ENCODE peak calls at places on chromosomes 4 and X, in eight cellular contexts. P, J, Y, V, S, Z, A and Q are unnamed samples. For H3K4me1, the result is how much of the 10 kb centered on the place peaks cover.

GRCh38 chr4:54586343-54586953 is 71.3 kb upstream of the KIT start:
- DNase-seq in S (no peak), V (no peak), Z (no peak), Y (no peak), P (no peak), A (no peak), J (no peak), Q (no peak)

GRCh38 chr4:184644553-184645307 is 4.5 kb downstream of the CASP3 start:
- DNase-seq in J (peak), V (no peak), Z (no peak), A (no peak), P (no peak), S (no peak), Y (no peak), Q (no peak)

GRCh38 chr4:177583000-177583399 is 140.8 kb upstream of the AGA start:
- DNase-seq in J (no peak), P (no peak), A (no peak), S (no peak), V (no peak), Z (no peak), Y (no peak), Q (no peak)

GRCh38 chr4:37946503-37947179 is 13.6 kb upstream of the PTTG2 start:
- DNase-seq in Y (peak), S (no peak), J (no peak), A (no peak), P (peak), Z (peak), V (peak), Q (no peak)

GRCh38 chr4:81470456-81471327 is 1.0 kb downstream of the RASGEF1B start:
- DNase-seq in S (peak), A (no peak), J (peak), Z (peak), V (peak), Y (peak), P (peak), Q (peak)

GRCh38 chrX:7201481-7201880 is 53.5 kb upstream of the PUDP start:
- DNase-seq in Z (no peak), A (no peak), J (no peak), S (no peak), V (no peak), P (no peak), Y (no peak), Q (no peak)

GRCh38 chr4:174255790-174256189 is 27.7 kb downstream of the FBXO8 start:
- DNase-seq in P (no peak), Z (no peak), A (no peak), J (no peak), S (no peak), V (peak), Y (no peak), Q (no peak)

GRCh38 chr4:58732973-58733372 is 1622.8 kb upstream of the IGFBP7 start:
- DNase-seq in S (no peak), V (no peak), J (no peak), A (no peak), P (no peak), Y (no peak), Z (no peak), Q (no peak)

GRCh38 chr4:115851918-115852766 is 738.7 kb upstream of the NDST4 start:
- DNase-seq in Z (peak), J (peak), S (no peak), V (no peak), Y (no peak), A (peak), P (no peak), Q (peak)

GRCh38 chrX:44043496-44043895 is 70.3 kb upstream of the NDP start:
- DNase-seq in A (no peak), V (no peak), Y (no peak), Z (no peak), J (no peak), P (no peak), S (no peak), Q (no peak)

GRCh38 chr4:137998666-137999429 is 243.3 kb downstream of the SLC7A11 start:
- DNase-seq in Z (no peak), P (no peak), V (no peak), Y (no peak), J (no peak), A (no peak), S (no peak), Q (no peak)

GRCh38 chrX:78104447-78105176 is 564 bp downstream of the PGK1 start:
- DNase-seq in S (peak), P (peak), Y (peak), V (peak), Z (peak), A (peak), J (peak), Q (peak)

GRCh38 chr4:154164931-154165839 is 326.4 kb downstream of the DCHS2 start:
- DNase-seq in Z (peak), S (no peak), Y (no peak), V (no peak), P (no peak), J (no peak), A (no peak), Q (no peak)

GRCh38 chr4:143195581-143195980 is 10.9 kb downstream of the USP38 start:
- DNase-seq in J (no peak), P (no peak), Z (no peak), V (no peak), A (no peak), Y (no peak), S (no peak), Q (no peak)

GRCh38 chrX:111857534-111857933 is 18.4 kb upstream of the TRPC5OS start:
- DNase-seq in P (no peak), Z (no peak), J (no peak), V (no peak), S (no peak), A (no peak), Y (no peak), Q (no peak)

GRCh38 chrX:39904816-39905474 is 192.8 kb downstream of the BCOR start:
- DNase-seq in P (no peak), J (no peak), V (no peak), Z (no peak), S (no peak), A (no peak), Y (no peak), Q (no peak)

GRCh38 chrX:6293716-6294115 is 65.0 kb upstream of the NLGN4X start:
- DNase-seq in P (no peak), V (no peak), Y (no peak), S (no peak), A (no peak), J (no peak), Z (no peak), Q (no peak)

GRCh38 chr4:4490816-4491215 is 51.0 kb downstream of the STX18 start:
- DNase-seq in J (no peak), A (peak), S (no peak), V (no peak), P (no peak), Y (no peak), Z (no peak), Q (no peak)
- H3K4me1 ChIP-seq in J (under half), A (half or more), S (under half), V (under half), P (under half), Y (under half), Z (under half), Q (under half)

GRCh38 chr4:159900562-159900961 is 797.7 kb downstream of the RAPGEF2 start:
- DNase-seq in A (no peak), Z (no peak), Y (no peak), P (no peak), S (no peak), V (no peak), J (no peak), Q (no peak)
- TF ChIP-seq CTCF in A (no peak), Z (no peak), Y (no peak), P (no peak), S (no peak), V (no peak), J (no peak), Q (no peak)

GRCh38 chr4:1242506-1243450 is 6.2 kb downstream of the CTBP1 start:
- DNase-seq in V (peak), P (peak), Y (peak), J (no peak), A (no peak), S (peak), Z (peak), Q (no peak)

GRCh38 chr4:1243451-1244080 is 5.4 kb downstream of the CTBP1 start:
- DNase-seq in S (peak), Z (peak), V (peak), A (no peak), J (no peak), P (no peak), Y (peak), Q (no peak)

GRCh38 chr4:1244978-1245471 is 3.9 kb downstream of the CTBP1 start:
- DNase-seq in V (no peak), A (no peak), P (peak), J (no peak), Y (peak), Z (peak), S (peak), Q (no peak)

GRCh38 chr4:1245481-1246051 is 3.4 kb downstream of the CTBP1 start:
- DNase-seq in Y (peak), P (peak), Z (no peak), J (no peak), A (no peak), S (peak), V (peak), Q (no peak)

GRCh38 chr4:1244081-1244977 is 4.6 kb downstream of the CTBP1 start:
- DNase-seq in A (no peak), J (no peak), P (no peak), Z (peak), Y (peak), V (peak), S (peak), Q (no peak)
- H3K4me1 ChIP-seq in A (under half), J (under half), P (half or more), Z (half or more), Y (half or more), V (half or more), S (half or more), Q (under half)

GRCh38 chr4:168509786-168510185 is 12.9 kb downstream of the PALLD start:
- DNase-seq in J (no peak), V (no peak), P (no peak), S (no peak), A (no peak), Z (no peak), Y (no peak), Q (no peak)

GRCh38 chr4:168511780-168512467 is 15.1 kb downstream of the PALLD start:
- DNase-seq in S (no peak), J (peak), P (no peak), Z (no peak), V (no peak), Y (no peak), A (no peak), Q (no peak)

GRCh38 chr4:168516841-168517240 is 20.0 kb downstream of the PALLD start:
- DNase-seq in Z (no peak), V (no peak), S (no peak), A (no peak), J (no peak), Y (no peak), P (peak), Q (no peak)

GRCh38 chr4:168515222-168516011 is 18.6 kb downstream of the PALLD start:
- DNase-seq in P (peak), S (no peak), Y (no peak), V (no peak), A (no peak), Z (no peak), J (no peak), Q (no peak)

DNA sequence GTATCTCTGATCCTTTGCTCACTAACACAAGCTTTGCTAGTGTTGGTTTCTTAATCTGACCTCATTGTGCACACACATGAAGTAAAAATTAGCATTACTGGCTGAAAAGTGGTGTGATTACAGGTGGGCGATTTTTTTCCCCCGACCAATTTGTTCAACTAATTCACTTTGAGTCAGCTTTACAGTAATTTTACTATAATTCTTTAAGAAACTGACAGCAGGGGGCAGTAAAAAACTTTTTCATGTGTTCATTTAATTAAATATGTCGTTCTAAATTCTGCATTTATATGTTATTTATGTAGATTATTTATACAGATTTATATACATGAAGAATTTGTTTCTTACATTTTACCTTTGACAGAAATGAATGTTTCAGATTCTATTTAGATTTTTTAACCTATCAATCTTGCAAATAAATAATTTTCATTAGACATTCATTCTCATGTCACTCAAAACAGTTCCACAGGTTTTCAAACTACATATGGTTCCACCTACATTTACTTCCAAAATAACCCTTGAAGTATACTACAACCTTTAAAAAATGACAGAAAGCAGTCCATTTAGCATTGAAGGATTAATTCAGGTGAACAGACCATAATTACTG is 17.5 kb downstream of the PALLD start:
- DNase-seq in Y (no peak), V (no peak), Z (no peak), P (no peak), A (peak), J (peak), S (no peak), Q (no peak)
- TF ChIP-seq CTCF in Y (peak), V (peak), Z (peak), P (peak), A (peak), J (no peak), S (peak), Q (peak)

DNA sequence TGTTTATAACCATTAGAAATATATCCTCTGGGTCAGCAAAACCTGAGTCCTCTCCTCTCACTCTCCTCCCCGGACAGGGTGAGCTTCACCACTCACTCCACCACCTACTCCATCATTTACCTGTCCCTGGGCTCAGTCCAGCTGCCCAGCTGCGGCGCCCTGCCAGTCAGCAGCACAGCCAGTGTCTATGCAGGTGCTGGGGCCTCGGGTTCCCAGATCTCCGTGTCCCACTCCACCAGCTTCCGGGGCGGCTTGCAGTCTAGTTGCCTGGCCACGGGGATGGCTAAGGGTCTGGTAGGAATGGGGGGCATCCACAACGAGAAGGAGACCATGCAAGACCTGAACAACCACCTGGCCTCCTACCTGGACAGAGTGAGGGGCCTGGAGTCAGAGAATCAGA is 662.2 kb upstream of the ACTRT1 start:
- DNase-seq in P (no peak), Y (no peak), V (no peak), A (no peak), J (no peak), S (no peak), Z (no peak), Q (no peak)
- H3K4me1 ChIP-seq in P (under half), Y (under half), V (under half), A (under half), J (under half), S (under half), Z (under half), Q (under half)

DNA sequence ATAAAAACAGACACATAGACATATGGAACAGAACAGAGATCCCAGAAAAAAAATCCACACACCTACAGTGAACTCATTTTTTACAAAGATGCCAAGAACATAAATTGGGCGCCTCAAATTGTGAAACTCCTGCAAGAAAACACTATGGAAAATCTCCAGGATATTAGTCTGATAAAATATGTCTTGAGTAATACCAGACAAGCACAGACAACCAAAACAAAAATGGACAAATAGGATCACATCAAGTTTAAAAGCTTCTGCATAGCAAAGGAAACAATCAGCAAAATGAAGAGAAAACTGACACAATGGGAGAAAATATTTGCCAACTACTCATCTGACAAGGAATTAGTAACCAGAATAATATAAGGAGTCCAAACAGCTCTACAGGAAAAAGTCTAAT is 337.3 kb upstream of the DIPK2B start:
- DNase-seq in Y (no peak), Z (no peak), J (no peak), A (no peak), P (no peak), S (no peak), V (no peak), Q (no peak)
- TF ChIP-seq CTCF in Y (no peak), Z (no peak), J (no peak), A (no peak), P (no peak), S (no peak), V (no peak), Q (no peak)